ENCODE peak calls at places on chromosomes 2 and 18, in seven cellular contexts. One of them, this sample, is unnamed.

GRCh38 chr2:48496867-48497266 is 33.1 kb upstream of the STON1 start:
- DNase-seq in epithelial cell of esophagus: no peak
- DNase-seq in cardiac fibroblast: peak
- DNase-seq in cardiac muscle cell: no peak
- DNase-seq in endothelial cell: no peak
- DNase-seq in upper lobe of right lung: no peak
- DNase-seq in AG04449: peak
- DNase-seq in this sample: no peak

GRCh38 chr2:55033076-55033742 is 17.0 kb downstream of the RTN4 start:
- DNase-seq in endothelial cell: no peak
- DNase-seq in upper lobe of right lung: no peak
- DNase-seq in cardiac fibroblast: no peak
- DNase-seq in epithelial cell of esophagus: no peak
- DNase-seq in AG04449: no peak
- DNase-seq in cardiac muscle cell: no peak
- DNase-seq in this sample: no peak

GRCh38 chr2:133642831-133643230 is 74.6 kb upstream of the NCKAP5 start:
- DNase-seq in cardiac fibroblast: peak
- DNase-seq in endothelial cell: no peak
- DNase-seq in AG04449: peak
- DNase-seq in upper lobe of right lung: no peak
- DNase-seq in epithelial cell of esophagus: no peak
- DNase-seq in cardiac muscle cell: no peak
- DNase-seq in this sample: no peak

GRCh38 chr2:238336151-238336550 is 15.8 kb downstream of the TRAF3IP1 start:
- DNase-seq in cardiac muscle cell: no peak
- DNase-seq in upper lobe of right lung: no peak
- DNase-seq in AG04449: no peak
- DNase-seq in endothelial cell: no peak
- DNase-seq in epithelial cell of esophagus: no peak
- DNase-seq in cardiac fibroblast: no peak
- DNase-seq in this sample: no peak

GRCh38 chr2:17309186-17309585 is 209.1 kb downstream of the RAD51AP2 start:
- DNase-seq in AG04449: no peak
- DNase-seq in endothelial cell: no peak
- DNase-seq in cardiac muscle cell: no peak
- DNase-seq in epithelial cell of esophagus: no peak
- DNase-seq in cardiac fibroblast: no peak
- DNase-seq in upper lobe of right lung: no peak
- DNase-seq in this sample: no peak

GRCh38 chr2:212005077-212005671 is 533.4 kb downstream of the ERBB4 start:
- DNase-seq in AG04449: no peak
- DNase-seq in endothelial cell: peak
- DNase-seq in cardiac muscle cell: peak
- DNase-seq in epithelial cell of esophagus: peak
- DNase-seq in cardiac fibroblast: peak
- DNase-seq in upper lobe of right lung: peak
- DNase-seq in this sample: no peak

GRCh38 chr2:13021470-13021957 is 304.8 kb downstream of the TRIB2 start:
- DNase-seq in endothelial cell: no peak
- DNase-seq in cardiac muscle cell: no peak
- DNase-seq in upper lobe of right lung: no peak
- DNase-seq in epithelial cell of esophagus: no peak
- DNase-seq in cardiac fibroblast: peak
- DNase-seq in AG04449: no peak
- DNase-seq in this sample: no peak

GRCh38 chr2:186862869-186863709 is 14.1 kb upstream of the ZSWIM2 start:
- DNase-seq in epithelial cell of esophagus: peak
- DNase-seq in endothelial cell: no peak
- DNase-seq in AG04449: no peak
- DNase-seq in upper lobe of right lung: no peak
- DNase-seq in cardiac fibroblast: peak
- DNase-seq in cardiac muscle cell: peak
- DNase-seq in this sample: no peak

GRCh38 chr2:102055346-102055975 is 63.7 kb downstream of the IL1R2 start:
- DNase-seq in cardiac muscle cell: no peak
- DNase-seq in endothelial cell: no peak
- DNase-seq in AG04449: no peak
- DNase-seq in cardiac fibroblast: peak
- DNase-seq in epithelial cell of esophagus: no peak
- DNase-seq in upper lobe of right lung: no peak
- DNase-seq in this sample: no peak

GRCh38 chr2:106534471-106534870 is 47.3 kb downstream of the CD8B2 start:
- DNase-seq in endothelial cell: no peak
- DNase-seq in epithelial cell of esophagus: no peak
- DNase-seq in cardiac fibroblast: no peak
- DNase-seq in upper lobe of right lung: no peak
- DNase-seq in cardiac muscle cell: no peak
- DNase-seq in AG04449: no peak
- DNase-seq in this sample: no peak

GRCh38 chr18:9259148-9259547 is 75.4 kb upstream of the TWSG1 start:
- DNase-seq in epithelial cell of esophagus: no peak
- DNase-seq in cardiac fibroblast: no peak
- DNase-seq in endothelial cell: no peak
- DNase-seq in AG04449: no peak
- DNase-seq in cardiac muscle cell: no peak
- DNase-seq in upper lobe of right lung: no peak
- DNase-seq in this sample: no peak

GRCh38 chr18:36813111-36813752 is 15.6 kb downstream of the TPGS2 start:
- DNase-seq in epithelial cell of esophagus: no peak
- DNase-seq in AG04449: no peak
- DNase-seq in upper lobe of right lung: no peak
- DNase-seq in cardiac muscle cell: no peak
- DNase-seq in endothelial cell: no peak
- DNase-seq in cardiac fibroblast: no peak
- DNase-seq in this sample: no peak

GRCh38 chr2:12262681-12263436 is 453.9 kb upstream of the TRIB2 start:
- DNase-seq in cardiac fibroblast: peak
- DNase-seq in cardiac muscle cell: peak
- DNase-seq in epithelial cell of esophagus: peak
- DNase-seq in endothelial cell: no peak
- DNase-seq in upper lobe of right lung: no peak
- DNase-seq in AG04449: no peak
- DNase-seq in this sample: no peak

GRCh38 chr2:45790157-45790723 is 138.8 kb downstream of the PRKCE start:
- DNase-seq in upper lobe of right lung: no peak
- DNase-seq in cardiac fibroblast: no peak
- DNase-seq in epithelial cell of esophagus: no peak
- DNase-seq in AG04449: no peak
- DNase-seq in cardiac muscle cell: peak
- DNase-seq in endothelial cell: peak
- DNase-seq in this sample: no peak

GRCh38 chr2:67289921-67290371 is 107.2 kb upstream of the ETAA1 start:
- DNase-seq in cardiac fibroblast: peak
- DNase-seq in cardiac muscle cell: no peak
- DNase-seq in upper lobe of right lung: no peak
- DNase-seq in epithelial cell of esophagus: peak
- DNase-seq in endothelial cell: no peak
- DNase-seq in AG04449: peak
- DNase-seq in this sample: no peak

GRCh38 chr2:3332133-3332532 is 45.5 kb downstream of the EIPR1 start:
- DNase-seq in endothelial cell: no peak
- DNase-seq in cardiac fibroblast: no peak
- DNase-seq in upper lobe of right lung: peak
- DNase-seq in AG04449: no peak
- DNase-seq in epithelial cell of esophagus: no peak
- DNase-seq in cardiac muscle cell: no peak
- DNase-seq in this sample: no peak

GRCh38 chr2:191521608-191522208 is 156.2 kb upstream of the NABP1 start:
- DNase-seq in cardiac muscle cell: peak
- DNase-seq in AG04449: no peak
- DNase-seq in epithelial cell of esophagus: peak
- DNase-seq in cardiac fibroblast: peak
- DNase-seq in upper lobe of right lung: no peak
- DNase-seq in endothelial cell: no peak
- DNase-seq in this sample: no peak

GRCh38 chr2:182077451-182078142 is 91.9 kb downstream of the PPP1R1C start:
- DNase-seq in cardiac muscle cell: peak
- DNase-seq in cardiac fibroblast: peak
- DNase-seq in epithelial cell of esophagus: peak
- DNase-seq in AG04449: peak
- DNase-seq in endothelial cell: peak
- DNase-seq in upper lobe of right lung: no peak
- DNase-seq in this sample: no peak

GRCh38 chr2:24831216-24831615 is 38.0 kb downstream of the CENPO start:
- DNase-seq in AG04449: no peak
- DNase-seq in upper lobe of right lung: peak
- DNase-seq in epithelial cell of esophagus: no peak
- DNase-seq in cardiac fibroblast: no peak
- DNase-seq in endothelial cell: no peak
- DNase-seq in cardiac muscle cell: no peak
- DNase-seq in this sample: no peak

GRCh38 chr2:26946841-26947784 is 23.3 kb upstream of the MAPRE3 start:
- DNase-seq in cardiac muscle cell: peak
- DNase-seq in endothelial cell: no peak
- DNase-seq in upper lobe of right lung: peak
- DNase-seq in cardiac fibroblast: peak
- DNase-seq in epithelial cell of esophagus: no peak
- DNase-seq in AG04449: no peak
- DNase-seq in this sample: no peak

GRCh38 chr2:119495948-119496347 is 28.3 kb downstream of the SCTR start:
- DNase-seq in endothelial cell: no peak
- DNase-seq in AG04449: no peak
- DNase-seq in cardiac muscle cell: no peak
- DNase-seq in epithelial cell of esophagus: no peak
- DNase-seq in cardiac fibroblast: no peak
- DNase-seq in upper lobe of right lung: no peak
- DNase-seq in this sample: no peak

GRCh38 chr2:232230557-232230956 is 148.0 kb upstream of the ALPP start:
- DNase-seq in cardiac muscle cell: peak
- DNase-seq in cardiac fibroblast: peak
- DNase-seq in upper lobe of right lung: no peak
- DNase-seq in epithelial cell of esophagus: peak
- DNase-seq in AG04449: no peak
- DNase-seq in endothelial cell: peak
- DNase-seq in this sample: no peak
- TF ChIP-seq CTCF in cardiac muscle cell: peak
- TF ChIP-seq CTCF in cardiac fibroblast: no peak
- TF ChIP-seq CTCF in upper lobe of right lung: no peak
- TF ChIP-seq CTCF in epithelial cell of esophagus: peak
- TF ChIP-seq CTCF in AG04449: peak
- TF ChIP-seq CTCF in endothelial cell: no peak
- TF ChIP-seq CTCF in this sample: no peak

DNA sequence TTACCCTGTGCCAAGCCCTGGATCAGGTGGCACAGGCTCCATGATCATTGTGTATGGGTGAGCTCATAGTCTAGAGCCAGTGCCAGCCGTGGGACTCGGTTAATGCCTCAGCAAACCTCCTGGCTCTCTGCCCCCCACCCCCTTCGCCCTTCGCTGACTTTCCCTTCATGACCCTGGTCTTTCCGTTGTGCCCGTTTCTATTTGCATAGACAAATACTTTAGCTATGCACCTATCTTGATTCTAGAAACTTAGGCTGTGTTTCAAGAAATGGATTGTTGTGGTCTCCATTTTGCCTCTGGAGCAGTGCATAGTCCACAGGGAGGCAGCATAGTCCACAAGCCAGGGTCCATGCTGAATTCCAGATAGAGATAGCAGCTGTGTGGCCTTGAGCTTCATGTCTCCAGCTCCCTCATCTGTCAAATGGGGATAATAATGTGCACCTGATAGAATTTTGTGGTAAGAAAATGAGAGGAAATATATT is 44.8 kb upstream of the KDM3A start:
- DNase-seq in AG04449: no peak
- DNase-seq in upper lobe of right lung: no peak
- DNase-seq in endothelial cell: peak
- DNase-seq in cardiac fibroblast: peak
- DNase-seq in epithelial cell of esophagus: peak
- DNase-seq in cardiac muscle cell: peak
- DNase-seq in this sample: no peak
- TF ChIP-seq CTCF in AG04449: peak
- TF ChIP-seq CTCF in upper lobe of right lung: peak
- TF ChIP-seq CTCF in endothelial cell: no peak
- TF ChIP-seq CTCF in cardiac fibroblast: peak
- TF ChIP-seq CTCF in epithelial cell of esophagus: peak
- TF ChIP-seq CTCF in cardiac muscle cell: peak
- TF ChIP-seq CTCF in this sample: no peak

GRCh38 chr2:127059559-127059958 is 47.4 kb downstream of the BIN1 start:
- DNase-seq in AG04449: no peak
- DNase-seq in endothelial cell: no peak
- DNase-seq in cardiac muscle cell: no peak
- DNase-seq in epithelial cell of esophagus: no peak
- DNase-seq in upper lobe of right lung: no peak
- DNase-seq in cardiac fibroblast: no peak
- DNase-seq in this sample: no peak
- TF ChIP-seq CTCF in AG04449: no peak
- TF ChIP-seq CTCF in endothelial cell: no peak
- TF ChIP-seq CTCF in cardiac muscle cell: no peak
- TF ChIP-seq CTCF in epithelial cell of esophagus: no peak
- TF ChIP-seq CTCF in upper lobe of right lung: no peak
- TF ChIP-seq CTCF in cardiac fibroblast: no peak
- TF ChIP-seq CTCF in this sample: no peak

GRCh38 chr2:121705958-121706357 is 30.7 kb downstream of the NIFK start:
- DNase-seq in upper lobe of right lung: no peak
- DNase-seq in cardiac fibroblast: no peak
- DNase-seq in epithelial cell of esophagus: no peak
- DNase-seq in endothelial cell: no peak
- DNase-seq in AG04449: no peak
- DNase-seq in cardiac muscle cell: no peak
- DNase-seq in this sample: no peak

GRCh38 chr2:121709776-121710469 is 26.8 kb downstream of the NIFK start:
- DNase-seq in cardiac fibroblast: no peak
- DNase-seq in cardiac muscle cell: no peak
- DNase-seq in upper lobe of right lung: no peak
- DNase-seq in AG04449: no peak
- DNase-seq in epithelial cell of esophagus: peak
- DNase-seq in endothelial cell: no peak
- DNase-seq in this sample: no peak

GRCh38 chr2:121707920-121708361 is 28.7 kb downstream of the NIFK start:
- DNase-seq in AG04449: no peak
- DNase-seq in cardiac muscle cell: no peak
- DNase-seq in endothelial cell: no peak
- DNase-seq in upper lobe of right lung: peak
- DNase-seq in epithelial cell of esophagus: peak
- DNase-seq in cardiac fibroblast: no peak
- DNase-seq in this sample: no peak

GRCh38 chr2:121707344-121707919 is 29.2 kb downstream of the NIFK start:
- DNase-seq in cardiac muscle cell: no peak
- DNase-seq in endothelial cell: no peak
- DNase-seq in epithelial cell of esophagus: no peak
- DNase-seq in upper lobe of right lung: no peak
- DNase-seq in AG04449: no peak
- DNase-seq in cardiac fibroblast: no peak
- DNase-seq in this sample: no peak

GRCh38 chr2:121705390-121705789 is 31.3 kb downstream of the NIFK start:
- DNase-seq in cardiac muscle cell: no peak
- DNase-seq in cardiac fibroblast: no peak
- DNase-seq in epithelial cell of esophagus: no peak
- DNase-seq in endothelial cell: no peak
- DNase-seq in AG04449: no peak
- DNase-seq in upper lobe of right lung: no peak
- DNase-seq in this sample: no peak
- TF ChIP-seq CTCF in cardiac muscle cell: no peak
- TF ChIP-seq CTCF in cardiac fibroblast: no peak
- TF ChIP-seq CTCF in epithelial cell of esophagus: no peak
- TF ChIP-seq CTCF in endothelial cell: no peak
- TF ChIP-seq CTCF in AG04449: no peak
- TF ChIP-seq CTCF in upper lobe of right lung: no peak
- TF ChIP-seq CTCF in this sample: no peak

This sample was measured in natural killer cell.